ENCODE peak calls at places on chromosomes 13 and 19, in six cellular contexts. I, S, J, B, M and O are unnamed samples.

GRCh38 chr13:28497143-28497876 is 2.4 kb upstream of the FLT1 start:
- DNase-seq in I (no peak), S (no peak), J (no peak), B (no peak), M (no peak), O (no peak)

GRCh38 chr13:50365683-50366391 is 350.6 kb downstream of the KCNRG start:
- DNase-seq in I (no peak), S (peak), J (no peak), B (peak), M (no peak), O (no peak)

GRCh38 chr13:61036715-61037114 is 378.9 kb downstream of the PCDH20 start:
- DNase-seq in I (no peak), S (peak), J (no peak), B (no peak), M (no peak), O (no peak)

GRCh38 chr19:16527971-16528521 is 14.2 kb downstream of the CHERP start:
- DNase-seq in I (no peak), S (peak), J (peak), B (no peak), M (peak), O (peak)

GRCh38 chr13:49935171-49936084 is 712 bp downstream of the SPRYD7 start:
- DNase-seq in I (peak), S (peak), J (peak), B (peak), M (no peak), O (peak)

GRCh38 chr13:78660130-78660857 is 1.3 kb upstream of the OBI1 start:
- DNase-seq in I (no peak), S (no peak), J (no peak), B (no peak), M (peak), O (no peak)

GRCh38 chr19:29711584-29712132 is 3.4 kb downstream of the C19orf12 start:
- DNase-seq in I (no peak), S (no peak), J (no peak), B (no peak), M (no peak), O (no peak)

GRCh38 chr19:8045872-8046568 is 6.5 kb upstream of the CCL25 start:
- DNase-seq in I (no peak), S (no peak), J (no peak), B (no peak), M (no peak), O (no peak)

GRCh38 chr19:54882758-54883157 is 8.7 kb downstream of the FCAR start:
- DNase-seq in I (no peak), S (peak), J (no peak), B (peak), M (no peak), O (no peak)

GRCh38 chr13:114056205-114057013 is 76.0 kb downstream of the RASA3 start:
- DNase-seq in I (no peak), S (no peak), J (no peak), B (no peak), M (no peak), O (no peak)

GRCh38 chr13:21675095-21676007 is 4.5 kb downstream of the FGF9 start:
- DNase-seq in I (no peak), S (no peak), J (peak), B (peak), M (peak), O (peak)

GRCh38 chr13:84607614-84608013 is 725.3 kb upstream of the SLITRK1 start:
- DNase-seq in I (no peak), S (peak), J (peak), B (no peak), M (no peak), O (no peak)

GRCh38 chr19:6312018-6312417 is 21.4 kb downstream of the ACER1 start:
- DNase-seq in I (no peak), S (peak), J (no peak), B (no peak), M (no peak), O (no peak)

GRCh38 chr19:35755550-35756371 is 1.1 kb downstream of the HSPB6 start:
- DNase-seq in I (no peak), S (no peak), J (peak), B (no peak), M (no peak), O (peak)

GRCh38 chr13:23488442-23488841 is 54.9 kb upstream of the SACS start:
- DNase-seq in I (no peak), S (peak), J (peak), B (no peak), M (peak), O (no peak)

GRCh38 chr13:33739254-33739653 is 78.7 kb upstream of the RFC3 start:
- DNase-seq in I (no peak), S (no peak), J (no peak), B (no peak), M (no peak), O (no peak)

GRCh38 chr13:80830431-80830830 is 489.5 kb upstream of the SPRY2 start:
- DNase-seq in I (no peak), S (no peak), J (no peak), B (no peak), M (no peak), O (no peak)

GRCh38 chr19:18514800-18515682 is 6.8 kb downstream of the ELL start:
- DNase-seq in I (no peak), S (peak), J (peak), B (no peak), M (no peak), O (no peak)

GRCh38 chr13:102197193-102197592 is 204.7 kb downstream of the FGF14 start:
- DNase-seq in I (no peak), S (peak), J (peak), B (no peak), M (no peak), O (peak)

GRCh38 chr19:33404916-33405315 is 31.4 kb downstream of the CEBPG start:
- DNase-seq in I (no peak), S (no peak), J (no peak), B (no peak), M (no peak), O (no peak)

GRCh38 chr13:107190065-107190464 is 622.1 kb upstream of the ARGLU1 start:
- DNase-seq in I (no peak), S (no peak), J (no peak), B (no peak), M (no peak), O (no peak)

GRCh38 chr19:31312004-31312403 is 37.2 kb downstream of the TSHZ3 start:
- DNase-seq in I (no peak), S (peak), J (peak), B (no peak), M (no peak), O (no peak)

GRCh38 chr13:49371943-49372636 is 71.8 kb downstream of the CAB39L start:
- DNase-seq in I (no peak), S (peak), J (no peak), B (no peak), M (no peak), O (no peak)

GRCh38 chr13:30679483-30680330 is 55.6 kb upstream of the ALOX5AP start:
- DNase-seq in I (no peak), S (peak), J (peak), B (peak), M (peak), O (peak)

GRCh38 chr19:48635263-48635965 is 1.8 kb downstream of the DBP start:
- DNase-seq in I (no peak), S (peak), J (peak), B (peak), M (peak), O (peak)

GRCh38 chr19:48636859-48637448 is at the start of gene DBP:
- DNase-seq in I (no peak), S (peak), J (peak), B (no peak), M (peak), O (no peak)

GRCh38 chr19:48634424-48635262 is 2.5 kb downstream of the DBP start:
- DNase-seq in I (peak), S (peak), J (peak), B (peak), M (peak), O (peak)

GRCh38 chr19:48637449-48637947 is 319 bp upstream of the DBP start:
- DNase-seq in I (peak), S (peak), J (peak), B (peak), M (peak), O (peak)

GRCh38 chr19:48635966-48636858 is 967 bp downstream of the DBP start:
- DNase-seq in I (no peak), S (no peak), J (peak), B (no peak), M (no peak), O (peak)
- H3K9ac ChIP-seq in I (peak), S (peak), J (peak), B (peak), M (peak), O (peak)

GRCh38 chr19:11639245-11639601 is 41.9 kb downstream of the ZNF627 start:
- DNase-seq in I (no peak), S (no peak), J (no peak), B (no peak), M (no peak), O (no peak)
- H3K4me3 ChIP-seq in I (peak), S (peak), J (peak), B (peak), M (peak), O (peak)

GRCh38 chr13:76993021-76993420 is 1.1 kb downstream of the CLN5 start:
- DNase-seq in I (no peak), S (peak), J (peak), B (no peak), M (no peak), O (no peak)
- TF ChIP-seq EZH2phosphoT487 in I (no peak), S (no peak), J (no peak), B (no peak), M (no peak), O (no peak)

DNA sequence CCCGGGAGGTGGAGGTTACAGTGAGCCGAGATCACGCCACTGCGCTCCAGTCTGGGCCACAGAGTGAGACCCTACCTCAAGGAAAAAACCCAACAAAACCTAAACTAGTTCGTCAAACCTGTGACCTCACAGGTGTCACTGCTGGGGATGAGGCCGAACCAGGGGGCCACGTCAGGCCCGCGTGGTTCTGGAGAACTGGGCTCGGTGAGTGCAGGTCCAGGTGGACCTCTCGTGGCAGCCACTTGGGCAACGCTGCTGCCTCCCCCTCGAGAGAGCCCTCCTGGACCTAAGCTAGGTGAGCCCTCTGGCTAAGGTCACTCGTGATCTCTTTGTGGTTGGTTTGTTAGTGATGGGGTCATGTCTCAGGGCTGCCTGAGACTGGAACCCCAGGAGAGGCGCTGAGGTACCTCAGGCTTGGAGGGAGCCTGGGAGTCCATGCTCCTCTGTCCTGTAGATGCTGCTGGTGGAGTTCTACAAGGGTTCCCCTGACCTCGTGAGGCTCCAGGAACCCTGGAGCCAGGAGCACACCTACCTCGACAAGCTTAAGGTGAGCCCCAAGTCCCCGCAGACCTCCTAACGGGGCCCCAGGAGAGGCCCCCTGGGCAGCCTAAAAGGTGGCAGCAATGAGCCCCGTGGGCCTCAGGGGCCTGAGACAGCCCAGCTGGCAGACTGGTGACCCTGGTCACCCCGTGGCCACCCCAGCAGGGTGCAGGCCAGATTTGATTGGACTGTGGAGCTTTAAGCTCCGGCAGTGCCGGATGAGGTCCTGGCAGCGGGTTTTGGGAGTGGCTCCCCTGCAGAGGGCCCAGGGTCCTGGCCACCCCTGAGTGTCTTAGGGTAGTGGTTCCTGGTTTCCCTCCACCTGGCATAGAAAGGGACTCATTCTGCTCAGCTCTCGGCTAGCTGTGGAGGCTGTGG is 15.6 kb downstream of the MPND start:
- DNase-seq in I (no peak), S (no peak), J (no peak), B (no peak), M (peak), O (no peak)
- H3K9ac ChIP-seq in I (no peak), S (no peak), J (no peak), B (no peak), M (no peak), O (no peak)

GRCh38 chr19:22783651-22784050 is 300 bp downstream of the ZNF99 start:
- DNase-seq in I (no peak), S (no peak), J (no peak), B (no peak), M (no peak), O (no peak)
- H3K4me3 ChIP-seq in I (no peak), S (no peak), J (no peak), B (no peak), M (no peak), O (no peak)

GRCh38 chr19:4742717-4743646 is 19.3 kb upstream of the DPP9 start:
- DNase-seq in I (no peak), S (no peak), J (no peak), B (no peak), M (peak), O (peak)
- TF ChIP-seq EZH2phosphoT487 in I (no peak), S (no peak), J (no peak), B (no peak), M (no peak), O (no peak)

DNA sequence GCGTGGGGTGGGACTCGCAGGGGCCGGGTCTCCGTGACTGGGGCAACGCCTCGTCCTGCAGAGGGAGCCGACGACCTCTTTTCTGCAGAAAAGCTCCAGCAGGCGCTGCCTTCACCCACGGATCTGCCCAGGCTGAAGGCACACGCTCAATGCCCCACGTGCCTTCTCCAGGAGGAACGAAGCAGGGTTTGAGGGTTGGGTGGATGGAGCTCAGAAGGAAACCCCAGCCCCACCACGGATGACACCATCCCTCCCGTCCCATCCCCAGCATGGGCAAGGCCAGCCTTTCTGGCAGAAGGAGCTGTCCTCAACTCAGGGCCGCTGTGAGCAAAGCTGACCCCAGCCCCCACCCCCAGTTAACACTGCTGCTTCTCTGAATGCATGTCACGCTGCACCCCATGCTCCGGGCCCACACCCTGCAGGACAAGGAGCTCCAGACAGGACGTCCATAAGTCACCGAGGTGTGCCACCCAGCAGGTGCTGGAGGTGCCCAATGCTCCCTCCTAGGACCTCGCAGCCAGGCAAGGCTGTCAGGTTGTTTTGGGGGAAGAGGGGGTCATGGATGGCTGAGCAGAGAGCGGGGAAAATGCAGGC is 7.4 kb downstream of the C19orf25 start:
- DNase-seq in I (no peak), S (peak), J (peak), B (no peak), M (no peak), O (peak)
- H3K9ac ChIP-seq in I (peak), S (no peak), J (no peak), B (no peak), M (no peak), O (no peak)